ENCODE peak calls at places on chromosomes 5 and 9, in six cellular contexts. One of them, this sample, is unnamed.

GRCh38 chr9:133163559-133164208 is at the start of gene GBGT1:
- DNase-seq in NCI-H1417 treated with DMSO at 0.1 percent for 48 hours: no peak
- DNase-seq in naive thymus-derived CD4-positive, alpha-beta T cell: no peak
- DNase-seq in lower lobe of right lung: peak
- DNase-seq in NCI-H460: no peak
- DNase-seq in RWPE1: no peak
- DNase-seq in this sample: peak

GRCh38 chr5:83720805-83721431 is at the start of gene HAPLN1:
- DNase-seq in NCI-H1417 treated with DMSO at 0.1 percent for 48 hours: no peak
- DNase-seq in lower lobe of right lung: no peak
- DNase-seq in NCI-H460: no peak
- DNase-seq in naive thymus-derived CD4-positive, alpha-beta T cell: no peak
- DNase-seq in RWPE1: no peak
- DNase-seq in this sample: no peak

GRCh38 chr9:124453586-124454191 is 3.4 kb downstream of the ADGRD2 start:
- DNase-seq in NCI-H1417 treated with DMSO at 0.1 percent for 48 hours: no peak
- DNase-seq in naive thymus-derived CD4-positive, alpha-beta T cell: no peak
- DNase-seq in lower lobe of right lung: no peak
- DNase-seq in RWPE1: no peak
- DNase-seq in NCI-H460: no peak
- DNase-seq in this sample: peak

GRCh38 chr5:81488862-81489261 is 94.9 kb upstream of the ACOT12 start:
- DNase-seq in NCI-H460: no peak
- DNase-seq in NCI-H1417 treated with DMSO at 0.1 percent for 48 hours: no peak
- DNase-seq in naive thymus-derived CD4-positive, alpha-beta T cell: no peak
- DNase-seq in lower lobe of right lung: no peak
- DNase-seq in RWPE1: no peak
- DNase-seq in this sample: no peak

GRCh38 chr9:96156151-96156550 is 145.8 kb downstream of the HSD17B3 start:
- DNase-seq in NCI-H1417 treated with DMSO at 0.1 percent for 48 hours: no peak
- DNase-seq in NCI-H460: no peak
- DNase-seq in naive thymus-derived CD4-positive, alpha-beta T cell: no peak
- DNase-seq in RWPE1: no peak
- DNase-seq in lower lobe of right lung: no peak
- DNase-seq in this sample: no peak

GRCh38 chr9:68925175-68925574 is 88.7 kb downstream of the PRKACG start:
- DNase-seq in NCI-H1417 treated with DMSO at 0.1 percent for 48 hours: no peak
- DNase-seq in RWPE1: no peak
- DNase-seq in NCI-H460: no peak
- DNase-seq in naive thymus-derived CD4-positive, alpha-beta T cell: no peak
- DNase-seq in lower lobe of right lung: no peak
- DNase-seq in this sample: no peak

GRCh38 chr5:149801307-149801985 is 71.3 kb downstream of the PPARGC1B start:
- DNase-seq in NCI-H1417 treated with DMSO at 0.1 percent for 48 hours: no peak
- DNase-seq in naive thymus-derived CD4-positive, alpha-beta T cell: no peak
- DNase-seq in RWPE1: no peak
- DNase-seq in lower lobe of right lung: no peak
- DNase-seq in NCI-H460: no peak
- DNase-seq in this sample: no peak

GRCh38 chr9:112582371-112582770 is 95.7 kb downstream of the KIAA1958 start:
- DNase-seq in NCI-H460: no peak
- DNase-seq in lower lobe of right lung: no peak
- DNase-seq in RWPE1: no peak
- DNase-seq in NCI-H1417 treated with DMSO at 0.1 percent for 48 hours: no peak
- DNase-seq in naive thymus-derived CD4-positive, alpha-beta T cell: no peak
- DNase-seq in this sample: no peak

GRCh38 chr5:175059687-175060194 is 335.4 kb downstream of the MSX2 start:
- DNase-seq in NCI-H1417 treated with DMSO at 0.1 percent for 48 hours: peak
- DNase-seq in NCI-H460: no peak
- DNase-seq in naive thymus-derived CD4-positive, alpha-beta T cell: no peak
- DNase-seq in lower lobe of right lung: no peak
- DNase-seq in RWPE1: no peak
- DNase-seq in this sample: peak

GRCh38 chr9:100425758-100426157 is 1.2 kb upstream of the MSANTD3 start:
- DNase-seq in NCI-H460: no peak
- DNase-seq in naive thymus-derived CD4-positive, alpha-beta T cell: no peak
- DNase-seq in RWPE1: no peak
- DNase-seq in NCI-H1417 treated with DMSO at 0.1 percent for 48 hours: no peak
- DNase-seq in lower lobe of right lung: no peak
- DNase-seq in this sample: no peak

GRCh38 chr9:123686131-123686848 is 243.6 kb downstream of the DENND1A start:
- DNase-seq in lower lobe of right lung: no peak
- DNase-seq in NCI-H1417 treated with DMSO at 0.1 percent for 48 hours: no peak
- DNase-seq in RWPE1: no peak
- DNase-seq in NCI-H460: no peak
- DNase-seq in naive thymus-derived CD4-positive, alpha-beta T cell: no peak
- DNase-seq in this sample: no peak